ENCODE peak calls at places on chromosomes 7 and 10, in four cellular contexts. One of them, this sample, is unnamed.

GRCh38 chr10:58023341-58024073 is 244.2 kb downstream of the IPMK start:
- DNase-seq in activated T-cell treated with anti-CD3 and anti-CD28 coated beads, Interleukin-2, amount 50 U/mL, for 1 hour: no peak
- DNase-seq in hippocampal formation: no peak
- DNase-seq in G401: no peak
- DNase-seq in this sample: no peak

GRCh38 chr10:77030915-77031425 is 606.6 kb downstream of the KCNMA1 start:
- DNase-seq in activated T-cell treated with anti-CD3 and anti-CD28 coated beads, Interleukin-2, amount 50 U/mL, for 1 hour: no peak
- DNase-seq in hippocampal formation: no peak
- DNase-seq in G401: no peak
- DNase-seq in this sample: no peak

GRCh38 chr10:46057038-46057437 is 11.0 kb upstream of the MSMB start:
- DNase-seq in activated T-cell treated with anti-CD3 and anti-CD28 coated beads, Interleukin-2, amount 50 U/mL, for 1 hour: no peak
- DNase-seq in hippocampal formation: no peak
- DNase-seq in G401: no peak
- DNase-seq in this sample: no peak

GRCh38 chr10:21330628-21331020 is 194.9 kb downstream of the SKIDA1 start:
- DNase-seq in activated T-cell treated with anti-CD3 and anti-CD28 coated beads, Interleukin-2, amount 50 U/mL, for 1 hour: no peak
- DNase-seq in hippocampal formation: no peak
- DNase-seq in G401: no peak
- DNase-seq in this sample: no peak

GRCh38 chr7:74499835-74500388 is 46.2 kb downstream of the GTF2IRD1 start:
- DNase-seq in activated T-cell treated with anti-CD3 and anti-CD28 coated beads, Interleukin-2, amount 50 U/mL, for 1 hour: no peak
- DNase-seq in hippocampal formation: no peak
- DNase-seq in G401: no peak
- DNase-seq in this sample: no peak

GRCh38 chr7:99631311-99632109 is 14.8 kb downstream of the ZSCAN25 start:
- DNase-seq in activated T-cell treated with anti-CD3 and anti-CD28 coated beads, Interleukin-2, amount 50 U/mL, for 1 hour: no peak
- DNase-seq in hippocampal formation: no peak
- DNase-seq in G401: peak
- DNase-seq in this sample: peak

GRCh38 chr7:80785961-80786360 is 132.9 kb downstream of the SEMA3C start:
- DNase-seq in activated T-cell treated with anti-CD3 and anti-CD28 coated beads, Interleukin-2, amount 50 U/mL, for 1 hour: no peak
- DNase-seq in hippocampal formation: no peak
- DNase-seq in G401: no peak
- DNase-seq in this sample: no peak

GRCh38 chr10:103757531-103758293 is 97.7 kb downstream of the SH3PXD2A start:
- DNase-seq in activated T-cell treated with anti-CD3 and anti-CD28 coated beads, Interleukin-2, amount 50 U/mL, for 1 hour: no peak
- DNase-seq in hippocampal formation: peak
- DNase-seq in G401: peak
- DNase-seq in this sample: peak

GRCh38 chr10:49327036-49327813 is 28.3 kb downstream of the C10orf71 start:
- DNase-seq in activated T-cell treated with anti-CD3 and anti-CD28 coated beads, Interleukin-2, amount 50 U/mL, for 1 hour: no peak
- DNase-seq in hippocampal formation: no peak
- DNase-seq in G401: no peak
- DNase-seq in this sample: no peak

GRCh38 chr10:82358486-82359097 is 483.6 kb downstream of the NRG3 start:
- DNase-seq in activated T-cell treated with anti-CD3 and anti-CD28 coated beads, Interleukin-2, amount 50 U/mL, for 1 hour: no peak
- DNase-seq in hippocampal formation: no peak
- DNase-seq in G401: no peak
- DNase-seq in this sample: no peak

GRCh38 chr10:621981-622740 is 67.3 kb downstream of the DIP2C start:
- DNase-seq in activated T-cell treated with anti-CD3 and anti-CD28 coated beads, Interleukin-2, amount 50 U/mL, for 1 hour: no peak
- DNase-seq in hippocampal formation: peak
- DNase-seq in G401: no peak
- DNase-seq in this sample: no peak

GRCh38 chr10:121610798-121611325 is 12.6 kb upstream of the FGFR2 start:
- DNase-seq in activated T-cell treated with anti-CD3 and anti-CD28 coated beads, Interleukin-2, amount 50 U/mL, for 1 hour: no peak
- DNase-seq in hippocampal formation: no peak
- DNase-seq in G401: no peak
- DNase-seq in this sample: no peak

GRCh38 chr10:121661451-121661851 is 63.2 kb upstream of the FGFR2 start:
- DNase-seq in activated T-cell treated with anti-CD3 and anti-CD28 coated beads, Interleukin-2, amount 50 U/mL, for 1 hour: no peak
- DNase-seq in hippocampal formation: no peak
- DNase-seq in G401: no peak
- DNase-seq in this sample: no peak

GRCh38 chr10:34294137-34294536 is 521.0 kb downstream of the PARD3 start:
- DNase-seq in activated T-cell treated with anti-CD3 and anti-CD28 coated beads, Interleukin-2, amount 50 U/mL, for 1 hour: no peak
- DNase-seq in hippocampal formation: no peak
- DNase-seq in G401: no peak
- DNase-seq in this sample: no peak

GRCh38 chr10:17450024-17450423 is 4.4 kb downstream of the ST8SIA6 start:
- DNase-seq in activated T-cell treated with anti-CD3 and anti-CD28 coated beads, Interleukin-2, amount 50 U/mL, for 1 hour: no peak
- DNase-seq in hippocampal formation: no peak
- DNase-seq in G401: no peak
- DNase-seq in this sample: no peak

GRCh38 chr7:29883462-29884398 is 77.4 kb downstream of the WIPF3 start:
- DNase-seq in activated T-cell treated with anti-CD3 and anti-CD28 coated beads, Interleukin-2, amount 50 U/mL, for 1 hour: no peak
- DNase-seq in hippocampal formation: no peak
- DNase-seq in G401: peak
- DNase-seq in this sample: peak

This sample was measured in cerebellar cortex.